ENCODE peak calls at places on chromosomes 5 and 9, in nine cellular contexts. Q is fibroblast of lung; R is sigmoid colon; C is HCT116; E is upper lobe of right lung; L is CD8-positive, alpha-beta memory T cell; W is stomach; D is prostate gland; H is lung. V is an unnamed sample. For H3K4me1 and H3K9me3, the result is how much of the 10 kb centered on the place peaks cover.

GRCh38 chr5:124662261-124662781 is 84.1 kb downstream of the ZNF608 start:
- DNase-seq in Q (no peak), R (no peak), C (peak), E (no peak), L (no peak), W (no peak), D (no peak), H (no peak), V (peak)

GRCh38 chr9:79765466-79765865 is 193.7 kb downstream of the TLE4 start:
- DNase-seq in Q (peak), R (no peak), C (no peak), E (no peak), L (no peak), W (no peak), D (no peak), H (no peak), V (no peak)

GRCh38 chr5:60257852-60258251 is 364.3 kb upstream of the PDE4D start:
- DNase-seq in Q (no peak), R (no peak), C (no peak), E (no peak), L (no peak), W (no peak), D (no peak), H (no peak), V (no peak)

GRCh38 chr9:72038890-72039410 is 21.5 kb downstream of the C9orf57 start:
- DNase-seq in Q (peak), R (peak), C (peak), E (peak), L (peak), W (peak), D (peak), H (peak), V (peak)

GRCh38 chr9:34431661-34432060 is 26.7 kb downstream of the FAM219A start:
- DNase-seq in Q (no peak), R (no peak), C (no peak), E (no peak), L (no peak), W (peak), D (no peak), H (no peak), V (no peak)

GRCh38 chr5:33890147-33890546 is 1.6 kb downstream of the ADAMTS12 start:
- DNase-seq in Q (peak), R (no peak), C (no peak), E (no peak), L (no peak), W (no peak), D (no peak), H (no peak), V (peak)

GRCh38 chr5:179129607-179130071 is 69.5 kb downstream of the ZNF354C start:
- DNase-seq in Q (no peak), R (no peak), C (no peak), E (peak), L (no peak), W (no peak), D (no peak), H (no peak), V (no peak)

GRCh38 chr5:160105686-160106085 is 13.6 kb downstream of the PWWP2A start:
- DNase-seq in Q (peak), R (no peak), C (no peak), E (no peak), L (no peak), W (no peak), D (no peak), H (no peak), V (no peak)

GRCh38 chr5:78972654-78973428 is 12.3 kb downstream of the ARSB start:
- DNase-seq in Q (peak), R (no peak), C (no peak), E (no peak), L (no peak), W (peak), D (peak), H (no peak), V (no peak)

GRCh38 chr5:41347569-41347968 is 134.2 kb upstream of the C6 start:
- DNase-seq in Q (no peak), R (no peak), C (no peak), E (no peak), L (no peak), W (no peak), D (no peak), H (no peak), V (no peak)

GRCh38 chr9:3180696-3181048 is 336.8 kb upstream of the PUM3 start:
- DNase-seq in Q (no peak), R (no peak), C (no peak), E (no peak), L (no peak), W (no peak), D (no peak), H (no peak), V (no peak)

GRCh38 chr5:29811914-29812679 is 1381.4 kb upstream of the CDH6 start:
- DNase-seq in Q (no peak), R (no peak), C (no peak), E (no peak), L (no peak), W (no peak), D (no peak), H (no peak), V (no peak)

GRCh38 chr5:109655841-109656240 is 33.9 kb upstream of the MAN2A1 start:
- DNase-seq in Q (peak), R (no peak), C (no peak), E (no peak), L (no peak), W (no peak), D (no peak), H (no peak), V (no peak)

DNA sequence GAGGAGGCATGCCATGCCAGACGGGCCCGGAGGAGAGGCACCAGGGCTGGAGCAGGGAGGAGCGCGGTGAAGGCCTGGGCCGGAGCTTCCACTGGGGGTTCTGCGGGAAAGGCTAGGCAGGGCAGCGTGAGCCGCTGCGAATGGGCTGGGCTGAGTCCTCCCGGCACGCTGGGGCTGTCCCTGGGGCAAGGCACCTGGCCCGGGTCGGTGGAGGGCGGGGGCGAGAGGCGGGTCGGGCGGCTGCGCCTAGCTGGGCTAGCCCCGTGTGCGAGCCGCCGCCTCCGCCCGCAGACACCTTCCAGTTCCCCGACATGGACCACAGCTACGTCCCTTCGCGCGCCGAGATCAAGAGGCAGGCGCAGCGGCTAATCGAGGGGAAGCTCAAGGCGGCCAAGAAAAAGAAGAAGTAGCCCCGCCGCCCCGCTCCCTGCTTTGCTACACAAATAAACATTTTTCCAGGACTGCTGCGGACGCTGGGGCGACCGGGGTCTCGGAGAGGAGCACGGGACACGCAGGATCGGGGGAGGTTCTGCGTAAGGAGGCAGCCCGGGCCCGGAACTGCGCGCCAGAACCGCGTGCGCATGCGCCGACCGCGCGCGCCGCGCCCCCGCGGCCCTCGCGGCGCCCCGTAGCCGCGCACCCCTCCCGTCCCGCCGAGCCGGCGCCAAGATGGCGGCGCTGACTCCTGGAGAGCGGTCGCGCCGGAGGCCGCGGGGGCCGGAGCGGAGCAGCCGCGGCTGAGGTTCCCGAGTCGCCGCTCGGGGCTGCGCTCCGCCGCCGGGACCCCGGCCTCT is at the start of gene RABL6:
- DNase-seq in Q (peak), R (peak), C (no peak), E (peak), L (peak), W (peak), D (peak), H (peak), V (peak)
- H3K4me1 ChIP-seq in Q (under half), R (under half), C (under half), E (under half), L (under half), W (half or more), D (under half), H (under half), V (under half)

DNA sequence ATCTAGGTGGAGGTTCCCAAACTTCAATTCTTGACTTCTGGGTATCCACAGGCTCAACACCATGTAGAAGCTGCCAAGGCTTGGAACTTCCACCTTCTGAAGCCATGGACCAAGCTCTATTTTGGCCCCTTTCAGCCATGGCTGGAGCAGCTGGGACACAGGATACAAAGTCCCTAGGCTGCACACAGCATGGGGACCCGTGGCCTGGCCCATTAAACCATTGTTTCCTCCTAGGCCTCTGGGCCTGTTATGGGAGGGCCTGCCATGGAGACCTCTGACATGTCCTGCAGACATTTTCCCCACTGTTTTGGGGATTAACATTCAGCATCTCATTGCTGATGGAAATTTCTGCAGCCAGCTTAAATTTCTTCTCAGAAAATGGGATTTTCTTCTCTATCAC is 1908.0 kb downstream of the EFNA5 start:
- DNase-seq in Q (no peak), R (no peak), C (no peak), E (no peak), L (no peak), W (no peak), D (no peak), H (no peak), V (no peak)
- H3K9me3 ChIP-seq in Q (under half), R (under half), C (under half), E (under half), L (under half), W (under half), D (under half), H (under half), V (under half)

GRCh38 chr5:138914338-138914737 is 39.2 kb upstream of the LRRTM2 start:
- DNase-seq in Q (no peak), R (no peak), C (no peak), E (no peak), L (no peak), W (no peak), D (no peak), H (no peak), V (no peak)

GRCh38 chr5:138922494-138922893 is 47.4 kb upstream of the LRRTM2 start:
- DNase-seq in Q (no peak), R (no peak), C (no peak), E (no peak), L (no peak), W (no peak), D (no peak), H (no peak), V (no peak)

GRCh38 chr5:138918680-138919079 is 43.5 kb upstream of the LRRTM2 start:
- DNase-seq in Q (no peak), R (no peak), C (no peak), E (no peak), L (no peak), W (no peak), D (no peak), H (no peak), V (no peak)

GRCh38 chr5:138925090-138925635 is 50.0 kb upstream of the LRRTM2 start:
- DNase-seq in Q (no peak), R (no peak), C (no peak), E (no peak), L (no peak), W (no peak), D (no peak), H (no peak), V (no peak)

DNA sequence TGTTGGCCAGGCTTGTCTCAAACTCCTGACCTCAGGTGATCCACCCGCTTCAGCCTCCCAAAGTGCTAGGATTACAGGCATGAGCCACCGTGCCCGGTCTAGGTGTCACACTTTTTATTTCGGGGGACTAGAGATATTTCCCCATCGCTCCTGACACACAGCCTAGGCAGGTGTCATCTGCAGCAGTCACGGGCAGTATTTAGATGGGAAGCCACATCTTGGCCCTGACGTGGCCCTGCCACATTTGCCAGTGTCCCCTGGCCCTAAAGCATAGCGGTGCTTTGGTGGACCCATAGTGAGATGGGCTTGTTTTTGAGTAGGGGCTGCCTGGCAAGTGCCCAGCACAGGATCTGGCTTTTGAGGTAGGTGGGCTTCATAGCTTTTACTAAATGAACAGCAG is 45.0 kb upstream of the LRRTM2 start:
- DNase-seq in Q (no peak), R (no peak), C (no peak), E (no peak), L (no peak), W (no peak), D (no peak), H (no peak), V (no peak)
- H3K4me1 ChIP-seq in Q (under half), R (under half), C (under half), E (under half), L (under half), W (under half), D (under half), H (under half), V (under half)

DNA sequence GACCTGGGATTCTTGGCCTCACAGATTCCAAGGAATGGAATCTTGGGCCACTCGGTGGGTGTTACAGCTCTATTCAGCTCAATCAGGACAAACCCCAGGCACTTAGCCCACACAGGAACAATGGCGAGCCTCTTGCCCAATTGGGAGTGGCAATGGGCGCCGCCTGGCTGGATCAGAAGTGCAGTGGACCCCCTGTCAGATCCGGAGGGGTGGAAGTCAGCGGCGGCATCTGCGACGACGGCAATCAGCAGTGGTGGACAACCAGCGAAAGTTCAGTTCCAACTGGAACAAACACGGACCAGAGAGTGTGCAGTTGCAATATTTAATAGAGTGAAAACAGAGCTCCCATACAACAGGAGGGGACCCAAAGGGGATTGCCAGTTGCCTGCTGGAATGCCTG is 378.3 kb downstream of the CDH9 start:
- DNase-seq in Q (no peak), R (peak), C (no peak), E (no peak), L (no peak), W (no peak), D (no peak), H (no peak), V (no peak)
- H3K9me3 ChIP-seq in Q (under half), R (under half), C (under half), E (under half), L (under half), W (under half), D (under half), H (under half), V (under half)

GRCh38 chr9:107294756-107295155 is 11.7 kb downstream of the RAD23B start:
- DNase-seq in Q (no peak), R (no peak), C (no peak), E (no peak), L (no peak), W (no peak), D (no peak), H (no peak), V (no peak)
- H3K4me1 ChIP-seq in Q (under half), R (half or more), C (under half), E (half or more), L (half or more), W (half or more), D (under half), H (under half), V (half or more)

GRCh38 chr5:141356133-141356532 is 1.3 kb downstream of the PCDHGA4 start:
- DNase-seq in Q (no peak), R (no peak), C (no peak), E (no peak), L (no peak), W (no peak), D (no peak), H (no peak), V (no peak)

GRCh38 chr5:141355641-141356040 is 820 bp downstream of the PCDHGA4 start:
- DNase-seq in Q (no peak), R (no peak), C (no peak), E (no peak), L (no peak), W (no peak), D (no peak), H (no peak), V (no peak)

GRCh38 chr5:141356950-141357349 is 2.1 kb downstream of the PCDHGA4 start:
- DNase-seq in Q (no peak), R (no peak), C (no peak), E (no peak), L (no peak), W (no peak), D (no peak), H (no peak), V (no peak)

GRCh38 chr5:141351591-141351990 is 1.7 kb downstream of the PCDHGB1 start:
- DNase-seq in Q (no peak), R (no peak), C (no peak), E (no peak), L (no peak), W (no peak), D (no peak), H (no peak), V (no peak)

GRCh38 chr5:141354900-141355469 is at the start of gene PCDHGA4:
- DNase-seq in Q (no peak), R (no peak), C (no peak), E (no peak), L (no peak), W (no peak), D (no peak), H (no peak), V (no peak)
- H3K9me3 ChIP-seq in Q (under half), R (under half), C (under half), E (under half), L (under half), W (half or more), D (under half), H (under half), V (under half)

DNA sequence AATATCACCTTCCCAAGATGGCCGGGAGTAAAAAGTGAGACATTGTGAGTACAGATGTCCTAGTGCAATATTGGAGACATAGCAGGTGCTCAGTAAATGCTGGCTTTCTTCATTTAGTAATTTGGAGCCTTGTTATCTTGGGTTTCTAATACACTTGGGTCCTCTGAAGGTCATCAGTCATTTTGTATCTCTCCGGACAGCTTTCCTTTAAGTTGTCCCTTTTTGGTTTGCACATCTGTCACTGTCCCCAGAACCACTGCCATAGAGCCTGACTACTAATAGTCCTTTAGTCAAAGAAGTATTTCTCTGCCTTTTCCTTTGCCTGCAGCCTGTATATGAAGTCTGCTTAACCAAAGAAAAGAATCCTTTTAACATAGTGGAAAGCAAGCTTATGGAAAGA is 7.8 kb upstream of the ANGPTL2 start:
- DNase-seq in Q (no peak), R (no peak), C (no peak), E (no peak), L (no peak), W (no peak), D (no peak), H (no peak), V (no peak)
- H3K4me1 ChIP-seq in Q (half or more), R (under half), C (under half), E (under half), L (under half), W (half or more), D (under half), H (under half), V (under half)

GRCh38 chr5:90571147-90571773 is 12.7 kb downstream of the ADGRV1 start:
- DNase-seq in Q (no peak), R (no peak), C (no peak), E (no peak), L (no peak), W (no peak), D (no peak), H (no peak), V (no peak)

GRCh38 chr5:90570034-90570433 is 11.4 kb downstream of the ADGRV1 start:
- DNase-seq in Q (no peak), R (no peak), C (no peak), E (no peak), L (no peak), W (no peak), D (no peak), H (no peak), V (no peak)

GRCh38 chr5:90565491-90565890 is 6.9 kb downstream of the ADGRV1 start:
- DNase-seq in Q (no peak), R (no peak), C (no peak), E (no peak), L (no peak), W (no peak), D (no peak), H (no peak), V (no peak)

GRCh38 chr5:90563161-90563560 is 4.6 kb downstream of the ADGRV1 start:
- DNase-seq in Q (no peak), R (no peak), C (no peak), E (no peak), L (no peak), W (no peak), D (no peak), H (no peak), V (no peak)

DNA sequence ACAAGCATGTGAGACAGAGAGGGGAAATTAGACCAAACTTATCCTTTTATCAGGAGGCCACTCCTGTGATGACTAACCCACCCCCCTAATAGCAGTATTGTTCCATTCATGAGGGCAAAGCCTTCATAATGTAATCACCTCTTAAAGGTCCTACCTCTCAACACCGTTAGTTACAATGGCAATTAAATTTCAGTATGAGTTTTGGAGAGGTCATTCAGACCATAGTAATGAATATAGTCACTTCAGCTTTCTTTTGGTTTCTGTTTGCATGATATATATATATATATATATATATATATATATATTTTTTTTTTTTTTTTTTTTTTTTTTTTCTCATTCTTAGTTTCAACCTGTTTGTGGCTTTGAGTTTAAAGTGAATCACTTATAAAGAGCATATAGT is 10.5 kb downstream of the ADGRV1 start:
- DNase-seq in Q (no peak), R (no peak), C (no peak), E (no peak), L (no peak), W (no peak), D (no peak), H (no peak), V (no peak)
- H3K9me3 ChIP-seq in Q (under half), R (under half), C (under half), E (under half), L (under half), W (under half), D (under half), H (under half), V (under half)

GRCh38 chr5:14240366-14240765 is 97.2 kb downstream of the TRIO start:
- DNase-seq in Q (peak), R (no peak), C (no peak), E (no peak), L (no peak), W (no peak), D (no peak), H (no peak), V (no peak)
- H3K4me1 ChIP-seq in Q (under half), R (under half), C (under half), E (under half), L (under half), W (half or more), D (under half), H (under half), V (under half)

V was measured in PC-9.